ENCODE peak calls at places on chromosomes 2 and 18, in nine cellular contexts. I is iPS DF 19.7; V is Peyer's patch; X is Calu3; M is HT-29; G is hypothalamus; T is aorta; H is stimulated activated CD4-positive, alpha-beta T cell treated with anti-CD3 and anti-CD28 coated beads, Interleukin-1b, Interleukin-23, amount 100 ng/mL, for 24 hours; R is anterior cingulate cortex. Y is an unnamed sample.

GRCh38 chr2:126359494-126359893 is 296.5 kb upstream of the GYPC start:
- DNase-seq in I (no peak), V (no peak), X (no peak), M (peak; percentile 47), G (no peak), T (no peak), H (no peak), R (no peak), Y (no peak)

GRCh38 chr18:67692811-67693210 is 176.3 kb upstream of the DSEL start:
- DNase-seq in I (no peak), V (no peak), X (no peak), M (no peak), G (no peak), T (no peak), H (no peak), R (no peak), Y (no peak)

GRCh38 chr2:217218269-217219140 is 358.6 kb upstream of the TNP1 start:
- DNase-seq in I (no peak), V (no peak), X (no peak), M (no peak), G (no peak), T (peak; percentile 61), H (no peak), R (no peak), Y (no peak)

GRCh38 chr2:22854588-22854987 is 530.4 kb upstream of the KLHL29 start:
- DNase-seq in I (no peak), V (no peak), X (no peak), M (no peak), G (peak; percentile 19), T (no peak), H (no peak), R (peak; percentile 5), Y (no peak)

GRCh38 chr2:124267821-124268220 is 242.7 kb downstream of the CNTNAP5 start:
- DNase-seq in I (no peak), V (no peak), X (no peak), M (no peak), G (no peak), T (no peak), H (no peak), R (no peak), Y (no peak)

GRCh38 chr2:17156086-17156485 is 362.2 kb downstream of the RAD51AP2 start:
- DNase-seq in I (no peak), V (no peak), X (no peak), M (no peak), G (no peak), T (no peak), H (no peak), R (no peak), Y (no peak)

GRCh38 chr2:147543056-147543455 is 301.8 kb upstream of the ACVR2A start:
- DNase-seq in I (no peak), V (no peak), X (no peak), M (no peak), G (no peak), T (no peak), H (no peak), R (no peak), Y (no peak)

GRCh38 chr2:239238839-239239606 is 161.8 kb downstream of the HDAC4 start:
- DNase-seq in I (no peak), V (no peak), X (no peak), M (no peak), G (no peak), T (no peak), H (no peak), R (no peak), Y (no peak)

GRCh38 chr2:120951701-120952100 is 216.0 kb downstream of the GLI2 start:
- DNase-seq in I (no peak), V (no peak), X (no peak), M (no peak), G (no peak), T (no peak), H (no peak), R (no peak), Y (no peak)

GRCh38 chr2:217790195-217790594 is 212.6 kb downstream of the TNS1 start:
- DNase-seq in I (no peak), V (no peak), X (no peak), M (no peak), G (no peak), T (no peak), H (no peak), R (no peak), Y (no peak)

GRCh38 chr2:128282246-128282975 is 36.3 kb downstream of the HS6ST1 start:
- DNase-seq in I (no peak), V (peak; percentile 44), X (no peak), M (no peak), G (no peak), T (peak; percentile 46), H (no peak), R (no peak), Y (no peak)

GRCh38 chr2:239977111-239977510 is 48.0 kb downstream of the NDUFA10 start:
- DNase-seq in I (no peak), V (no peak), X (no peak), M (no peak), G (no peak), T (no peak), H (no peak), R (no peak), Y (no peak)

GRCh38 chr2:168480356-168480755 is 24.3 kb downstream of the CERS6 start:
- DNase-seq in I (no peak), V (no peak), X (no peak), M (peak; percentile 82), G (no peak), T (no peak), H (no peak), R (no peak), Y (no peak)

GRCh38 chr18:5173216-5173615 is 23.8 kb downstream of the AKAIN1 start:
- DNase-seq in I (no peak), V (no peak), X (no peak), M (no peak), G (no peak), T (no peak), H (no peak), R (no peak), Y (no peak)

GRCh38 chr2:55500025-55500424 is 19.5 kb upstream of the CFAP36 start:
- DNase-seq in I (no peak), V (no peak), X (no peak), M (no peak), G (no peak), T (no peak), H (no peak), R (no peak), Y (no peak)

GRCh38 chr2:105180491-105180972 is 61.0 kb upstream of the GPR45 start:
- DNase-seq in I (no peak), V (no peak), X (no peak), M (no peak), G (no peak), T (no peak), H (no peak), R (no peak), Y (no peak)

GRCh38 chr2:232889876-232890401 is 19.9 kb downstream of the SNORC start:
- DNase-seq in I (no peak), V (peak; percentile 34), X (no peak), M (no peak), G (no peak), T (no peak), H (no peak), R (no peak), Y (no peak)

GRCh38 chr2:145638675-145639074 is 1118.8 kb upstream of the ZEB2 start:
- DNase-seq in I (no peak), V (no peak), X (peak; percentile 2), M (no peak), G (no peak), T (no peak), H (no peak), R (no peak), Y (no peak)

GRCh38 chr18:63505566-63506335 is 29.0 kb downstream of the SERPINB5 start:
- DNase-seq in I (no peak), V (no peak), X (peak; percentile 66), M (peak; percentile 50), G (no peak), T (no peak), H (no peak), R (no peak), Y (no peak)

GRCh38 chr18:40866013-40866644 is 1088.9 kb upstream of the PIK3C3 start:
- DNase-seq in I (no peak), V (no peak), X (no peak), M (no peak), G (no peak), T (no peak), H (no peak), R (no peak), Y (no peak)

GRCh38 chr2:203022751-203023150 is 8.1 kb downstream of the NBEAL1 start:
- DNase-seq in I (no peak), V (no peak), X (no peak), M (no peak), G (no peak), T (no peak), H (no peak), R (no peak), Y (no peak)

GRCh38 chr2:62663443-62663842 is 42.1 kb upstream of the EHBP1 start:
- DNase-seq in I (no peak), V (no peak), X (no peak), M (no peak), G (no peak), T (no peak), H (no peak), R (no peak), Y (no peak)

GRCh38 chr2:112636605-112637288 is 9.0 kb upstream of the SLC20A1 start:
- DNase-seq in I (no peak), V (no peak), X (no peak), M (no peak), G (no peak), T (no peak), H (no peak), R (no peak), Y (no peak)

GRCh38 chr2:120847700-120848321 is 112.1 kb downstream of the GLI2 start:
- DNase-seq in I (no peak), V (peak; percentile 43), X (no peak), M (no peak), G (no peak), T (no peak), H (no peak), R (peak; percentile 26), Y (no peak)

GRCh38 chr2:198072655-198073054 is 268.3 kb downstream of the PLCL1 start:
- DNase-seq in I (no peak), V (no peak), X (no peak), M (no peak), G (no peak), T (no peak), H (no peak), R (no peak), Y (no peak)

GRCh38 chr2:5803547-5803946 is 111.4 kb downstream of the SOX11 start:
- DNase-seq in I (peak; percentile 15), V (no peak), X (no peak), M (no peak), G (no peak), T (no peak), H (no peak), R (no peak), Y (no peak)

GRCh38 chr2:36511858-36512630 is 85.9 kb downstream of the FEZ2 start:
- DNase-seq in I (no peak), V (no peak), X (no peak), M (no peak), G (no peak), T (no peak), H (no peak), R (no peak), Y (no peak)

GRCh38 chr2:131042161-131042775 is 51.0 kb downstream of the FAM168B start:
- DNase-seq in I (no peak), V (no peak), X (no peak), M (no peak), G (no peak), T (no peak), H (no peak), R (no peak), Y (no peak)

GRCh38 chr2:88866756-88867155 is 175.3 kb downstream of the RPIA start:
- DNase-seq in I (no peak), V (no peak), X (no peak), M (no peak), G (peak; percentile 5), T (no peak), H (no peak), R (no peak), Y (no peak)

GRCh38 chr2:191155608-191156071 is 4.8 kb upstream of the STAT4 start:
- DNase-seq in I (no peak), V (no peak), X (no peak), M (peak; percentile 36), G (no peak), T (no peak), H (no peak), R (no peak), Y (no peak)

GRCh38 chr2:102664439-102665042 is 45.2 kb downstream of the SLC9A2 start:
- DNase-seq in I (no peak), V (peak; percentile 53), X (peak; percentile 53), M (peak; percentile 56), G (no peak), T (no peak), H (peak; percentile 1), R (no peak), Y (no peak)